ENCODE peak calls at places on chromosomes 12 and 14, in seven cellular contexts. W, S, J, U, H, D and B are unnamed samples.
A peak's percentile ranks its signal among the peaks of the same experiment; 100 is the strongest.

GRCh38 chr14:93903342-93904184 is 23.6 kb upstream of the FAM181A start:
- DNase-seq in W (no peak), S (peak; percentile 42), J (no peak), U (peak; percentile 37), H (no peak), D (no peak), B (peak; percentile 75)

GRCh38 chr12:117044790-117045174 is 54.4 kb downstream of the TESC start:
- DNase-seq in W (no peak), S (no peak), J (no peak), U (no peak), H (no peak), D (no peak), B (no peak)

GRCh38 chr12:47742253-47742825 is 16.3 kb downstream of the RAPGEF3 start:
- DNase-seq in W (no peak), S (no peak), J (peak; percentile 25), U (peak; percentile 66), H (no peak), D (peak; percentile 47), B (peak; percentile 65)

GRCh38 chr12:58313091-58313855 is 371.9 kb downstream of the ATP23 start:
- DNase-seq in W (peak; percentile 48), S (no peak), J (peak; percentile 89), U (peak; percentile 70), H (no peak), D (no peak), B (no peak)

GRCh38 chr12:121096199-121096798 is 36.4 kb upstream of the P2RX7 start:
- DNase-seq in W (no peak), S (no peak), J (no peak), U (no peak), H (no peak), D (no peak), B (no peak)

GRCh38 chr12:132393245-132393795 is 63.9 kb upstream of the GALNT9 start:
- DNase-seq in W (no peak), S (no peak), J (no peak), U (no peak), H (no peak), D (no peak), B (no peak)

GRCh38 chr12:91381309-91381804 is 198.7 kb upstream of the DCN start:
- DNase-seq in W (peak; percentile 76), S (peak; percentile 79), J (peak; percentile 91), U (peak; percentile 92), H (no peak), D (no peak), B (peak; percentile 13)

GRCh38 chr12:24838531-24838950 is 110.4 kb downstream of the BCAT1 start:
- DNase-seq in W (peak; percentile 74), S (no peak), J (peak; percentile 83), U (peak; percentile 92), H (no peak), D (peak; percentile 76), B (no peak)

GRCh38 chr14:75880512-75880911 is 101.3 kb downstream of the TGFB3 start:
- DNase-seq in W (no peak), S (no peak), J (no peak), U (no peak), H (no peak), D (no peak), B (no peak)

GRCh38 chr14:63717704-63718103 is 10.2 kb downstream of the SGPP1 start:
- DNase-seq in W (no peak), S (no peak), J (peak; percentile 36), U (peak; percentile 47), H (no peak), D (no peak), B (no peak)

GRCh38 chr12:19129121-19129485 is 430 bp upstream of the PLEKHA5 start:
- DNase-seq in W (no peak), S (no peak), J (peak; percentile 62), U (no peak), H (no peak), D (no peak), B (no peak)

GRCh38 chr12:21546721-21547120 is 20.6 kb downstream of the SPX start:
- DNase-seq in W (no peak), S (no peak), J (no peak), U (no peak), H (no peak), D (no peak), B (no peak)

GRCh38 chr12:54398218-54398617 is 13.7 kb upstream of the ZNF385A start:
- DNase-seq in W (no peak), S (no peak), J (no peak), U (no peak), H (no peak), D (no peak), B (no peak)

GRCh38 chr12:124231980-124232653 is 62.8 kb upstream of the RFLNA start:
- DNase-seq in W (no peak), S (no peak), J (no peak), U (no peak), H (no peak), D (no peak), B (peak; percentile 91)

GRCh38 chr14:74599946-74600345 is 12.1 kb downstream of the LTBP2 start:
- DNase-seq in W (no peak), S (no peak), J (no peak), U (no peak), H (no peak), D (no peak), B (no peak)

GRCh38 chr14:99727096-99727870 is 43.2 kb downstream of the CYP46A1 start:
- DNase-seq in W (no peak), S (no peak), J (no peak), U (no peak), H (peak; percentile 65), D (peak; percentile 19), B (no peak)

GRCh38 chr12:50517456-50518048 is 12.8 kb downstream of the DIP2B start:
- DNase-seq in W (peak; percentile 57), S (no peak), J (peak; percentile 54), U (peak; percentile 24), H (no peak), D (no peak), B (no peak)